ENCODE peak calls at places on chromosomes 2 and 18, in six cellular contexts. M is A673, C is A549, Y is IMR-90, T is thoracic aorta, L is brain microvascular endothelial cell. A is an unnamed sample.

GRCh38 chr2:64262816-64263215 is 118.6 kb upstream of the PELI1 start:
- DNase-seq in M (no peak), C (no peak), Y (no peak), T (no peak), L (no peak), A (no peak)

GRCh38 chr2:240450532-240451107 is 15.2 kb downstream of the GPC1 start:
- DNase-seq in M (no peak), C (no peak), Y (no peak), T (no peak), L (no peak), A (peak)

GRCh38 chr18:44497757-44498490 is 182.8 kb upstream of the SETBP1 start:
- DNase-seq in M (no peak), C (no peak), Y (no peak), T (no peak), L (no peak), A (no peak)

GRCh38 chr2:70938580-70938938 is 2.9 kb downstream of the ATP6V1B1 start:
- DNase-seq in M (no peak), C (no peak), Y (no peak), T (no peak), L (no peak), A (no peak)

GRCh38 chr18:22710628-22711380 is 222.3 kb upstream of the RBBP8 start:
- DNase-seq in M (no peak), C (peak), Y (peak), T (peak), L (peak), A (peak)

GRCh38 chr2:170747921-170748320 is 22.3 kb upstream of the ERICH2 start:
- DNase-seq in M (no peak), C (peak), Y (peak), T (no peak), L (peak), A (no peak)

GRCh38 chr2:240986787-240987411 is 11.5 kb upstream of the SNED1 start:
- DNase-seq in M (peak), C (no peak), Y (peak), T (no peak), L (no peak), A (peak)

GRCh38 chr2:127047716-127048617 is 59.0 kb downstream of the BIN1 start:
- DNase-seq in M (no peak), C (no peak), Y (no peak), T (no peak), L (no peak), A (peak)

GRCh38 chr18:2971741-2972552 is 41.0 kb downstream of the LPIN2 start:
- DNase-seq in M (no peak), C (no peak), Y (no peak), T (no peak), L (peak), A (peak)

GRCh38 chr2:149828506-149829210 is 241.1 kb upstream of the MMADHC start:
- DNase-seq in M (peak), C (no peak), Y (no peak), T (no peak), L (no peak), A (no peak)

GRCh38 chr2:108169982-108170625 is 69.7 kb upstream of the SULT1C3 start:
- DNase-seq in M (peak), C (peak), Y (peak), T (no peak), L (no peak), A (no peak)

GRCh38 chr2:9170458-9171130 is 36.0 kb upstream of the ASAP2 start:
- DNase-seq in M (no peak), C (no peak), Y (no peak), T (no peak), L (no peak), A (no peak)

GRCh38 chr2:207990784-207991183 is 34.5 kb downstream of the PLEKHM3 start:
- DNase-seq in M (no peak), C (no peak), Y (no peak), T (no peak), L (no peak), A (no peak)

GRCh38 chr18:28767781-28768211 is 590.9 kb upstream of the CDH2 start:
- DNase-seq in M (peak), C (no peak), Y (peak), T (no peak), L (peak), A (peak)

GRCh38 chr2:7625392-7626138 is 708.4 kb downstream of the RNF144A start:
- DNase-seq in M (peak), C (no peak), Y (no peak), T (no peak), L (no peak), A (no peak)

GRCh38 chr18:23438608-23439366 is 14.3 kb upstream of the RIOK3 start:
- DNase-seq in M (no peak), C (no peak), Y (no peak), T (no peak), L (no peak), A (no peak)

GRCh38 chr2:105919826-105920225 is 175.1 kb downstream of the NCK2 start:
- DNase-seq in M (peak), C (peak), Y (peak), T (no peak), L (peak), A (no peak)

GRCh38 chr2:15765211-15765610 is 173.5 kb downstream of the DDX1 start:
- DNase-seq in M (no peak), C (no peak), Y (no peak), T (no peak), L (no peak), A (no peak)

GRCh38 chr2:45855374-45855773 is 203.9 kb downstream of the PRKCE start:
- DNase-seq in M (no peak), C (no peak), Y (peak), T (no peak), L (no peak), A (no peak)

GRCh38 chr2:98915751-98916358 is 20.2 kb downstream of the CRACDL start:
- DNase-seq in M (no peak), C (no peak), Y (peak), T (no peak), L (no peak), A (peak)

GRCh38 chr2:203853271-203853670 is 14.3 kb upstream of the CTLA4 start:
- DNase-seq in M (no peak), C (no peak), Y (no peak), T (no peak), L (no peak), A (no peak)

DNA sequence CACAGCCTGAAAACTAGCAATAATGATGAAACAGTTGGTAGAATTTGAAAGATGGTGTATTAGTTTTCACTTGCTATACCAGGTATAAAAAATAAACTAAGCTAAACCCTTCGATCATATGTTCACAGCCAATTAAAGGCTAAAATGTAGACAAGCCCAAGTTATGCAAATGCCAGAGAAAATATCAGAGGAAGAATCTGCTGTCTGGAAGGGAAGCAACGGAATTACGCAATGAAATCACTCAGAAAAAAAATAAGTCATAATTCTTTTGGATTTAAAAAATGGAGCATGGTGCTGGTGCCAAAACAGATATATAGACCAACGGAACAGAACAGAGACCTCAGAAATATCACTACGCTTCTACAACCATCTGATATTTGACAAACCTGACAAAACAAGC is 108.3 kb downstream of the ARL4C start:
- DNase-seq in M (no peak), C (no peak), Y (no peak), T (no peak), L (no peak), A (no peak)
- H3K27ac ChIP-seq in M (no peak), C (no peak), Y (no peak), T (no peak), L (no peak), A (no peak)

GRCh38 chr2:121195036-121195435 is 90.0 kb downstream of the TFCP2L1 start:
- DNase-seq in M (no peak), C (no peak), Y (no peak), T (no peak), L (no peak), A (no peak)
- H3K27ac ChIP-seq in M (no peak), C (peak), Y (no peak), T (no peak), L (no peak), A (no peak)

GRCh38 chr2:119289093-119289492 is 65.5 kb downstream of the STEAP3 start:
- DNase-seq in M (no peak), C (no peak), Y (no peak), T (no peak), L (no peak), A (no peak)
- H3K27ac ChIP-seq in M (no peak), C (no peak), Y (no peak), T (no peak), L (no peak), A (no peak)

GRCh38 chr2:42921162-42921550 is 128.8 kb upstream of the HAAO start:
- DNase-seq in M (no peak), C (no peak), Y (no peak), T (no peak), L (no peak), A (no peak)

GRCh38 chr2:42923632-42924425 is 131.4 kb upstream of the HAAO start:
- DNase-seq in M (peak), C (no peak), Y (peak), T (no peak), L (no peak), A (no peak)

GRCh38 chr2:42922790-42923631 is 130.6 kb upstream of the HAAO start:
- DNase-seq in M (no peak), C (no peak), Y (peak), T (peak), L (peak), A (peak)

GRCh38 chr2:42921721-42922120 is 129.3 kb upstream of the HAAO start:
- DNase-seq in M (no peak), C (no peak), Y (no peak), T (no peak), L (no peak), A (no peak)

GRCh38 chr2:42922293-42922692 is 129.9 kb upstream of the HAAO start:
- DNase-seq in M (no peak), C (no peak), Y (no peak), T (no peak), L (no peak), A (no peak)
- H3K27ac ChIP-seq in M (no peak), C (no peak), Y (peak), T (peak), L (no peak), A (peak)

DNA sequence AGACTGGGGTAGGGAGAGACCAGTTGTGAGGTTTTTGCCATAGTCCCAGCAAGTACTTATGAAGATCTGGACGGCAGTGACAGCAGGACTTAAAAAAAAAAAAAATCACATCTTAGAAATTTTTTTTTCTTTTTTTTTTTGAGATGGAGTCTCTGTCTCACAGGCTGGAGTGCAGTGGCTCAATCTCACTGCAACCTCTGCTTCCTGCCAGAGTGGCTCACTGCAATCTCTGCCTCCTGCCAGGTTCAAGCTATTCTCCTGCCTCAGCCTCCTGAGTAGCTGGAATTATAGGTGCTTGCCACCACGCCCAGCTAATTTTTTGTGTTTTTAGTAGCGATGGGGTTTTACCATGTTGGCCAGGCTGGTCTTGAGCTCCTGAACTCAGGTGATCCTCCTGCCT is 22.4 kb upstream of the STAT4 start:
- DNase-seq in M (no peak), C (no peak), Y (no peak), T (no peak), L (no peak), A (no peak)
- H3K27ac ChIP-seq in M (no peak), C (peak), Y (peak), T (no peak), L (no peak), A (peak)

A was measured in osteoblast.